ENCODE peak calls at places on chromosomes 3 and 15, in nine cellular contexts. J is amygdala; Z is lower leg skin; W is psoas muscle; A is activated CD4-positive, alpha-beta T cell treated with anti-CD3 and anti-CD28 coated beads for 36 hours; B is 8988T; M is activated naive CD4-positive, alpha-beta T cell treated with anti-CD3 and anti-CD28 coated beads, Interleukin-2, amount 10 ng/mL, durations not matched to agents 7 days and 5 days; D is HT-29; R is iPS-NIHi11. G is an unnamed sample.
A peak's percentile ranks its signal among the peaks of the same experiment; 100 is the strongest.

GRCh38 chr3:132978464-132978863 is 59.7 kb upstream of the TMEM108 start:
- DNase-seq in B (no peak), W (no peak), M (no peak), J (no peak), R (no peak), D (no peak), A (no peak), Z (no peak), G (no peak)

GRCh38 chr15:35320911-35321310 is 225.1 kb downstream of the DPH6 start:
- DNase-seq in J (no peak), M (no peak), R (no peak), D (no peak), B (no peak), Z (no peak), W (no peak), A (no peak), G (no peak)

GRCh38 chr3:185824051-185824466 is 783 bp downstream of the IGF2BP2 start:
- DNase-seq in M (peak; percentile 22), D (peak; percentile 48), R (peak; percentile 47), W (no peak), A (peak; percentile 13), B (peak; percentile 51), Z (peak; percentile 87), J (no peak), G (no peak)

GRCh38 chr15:65790692-65791334 is 1.3 kb downstream of the DENND4A start:
- DNase-seq in D (peak; percentile 51), J (no peak), B (no peak), A (no peak), R (no peak), M (no peak), W (no peak), Z (no peak), G (no peak)

GRCh38 chr15:63895194-63895593 is 61.4 kb upstream of the HERC1 start:
- DNase-seq in A (no peak), M (no peak), Z (no peak), W (no peak), J (no peak), R (no peak), D (no peak), B (no peak), G (no peak)

GRCh38 chr3:27105904-27106303 is 263.3 kb downstream of the NEK10 start:
- DNase-seq in A (no peak), J (no peak), M (no peak), W (no peak), B (no peak), D (no peak), R (peak; percentile 33), Z (no peak), G (no peak)

GRCh38 chr3:65732060-65732933 is 306.4 kb downstream of the MAGI1 start:
- DNase-seq in B (peak; percentile 35), W (no peak), J (no peak), R (peak; percentile 68), M (no peak), Z (no peak), D (peak; percentile 54), A (peak; percentile 8), G (no peak)

GRCh38 chr3:73384091-73384906 is 240.4 kb downstream of the PDZRN3 start:
- DNase-seq in J (no peak), B (no peak), M (no peak), Z (peak; percentile 78), R (no peak), D (no peak), W (no peak), A (no peak), G (no peak)

GRCh38 chr3:107816082-107816481 is 274.7 kb downstream of the CD47 start:
- DNase-seq in B (no peak), Z (no peak), W (no peak), A (no peak), J (no peak), M (no peak), R (peak; percentile 33), D (no peak), G (no peak)

GRCh38 chr15:52136471-52136993 is 24.0 kb upstream of the BCL2L10 start:
- DNase-seq in D (no peak), J (no peak), M (no peak), R (no peak), B (no peak), A (no peak), W (no peak), Z (peak; percentile 78), G (no peak)

GRCh38 chr3:30341079-30341478 is 265.3 kb upstream of the TGFBR2 start:
- DNase-seq in A (no peak), R (no peak), W (no peak), D (no peak), Z (no peak), B (no peak), J (no peak), M (no peak), G (no peak)

GRCh38 chr3:150078983-150079739 is 108.5 kb upstream of the PFN2 start:
- DNase-seq in D (peak; percentile 41), R (no peak), M (no peak), A (no peak), Z (no peak), B (no peak), W (no peak), J (no peak), G (no peak)

GRCh38 chr3:31399270-31399669 is 133.5 kb upstream of the STT3B start:
- DNase-seq in D (no peak), A (no peak), Z (no peak), B (no peak), W (no peak), R (no peak), J (no peak), M (peak; percentile 23), G (no peak)

GRCh38 chr3:162632672-162633071 is 1136.1 kb downstream of the OTOL1 start:
- DNase-seq in R (no peak), Z (no peak), W (no peak), A (no peak), D (no peak), B (no peak), M (no peak), J (no peak), G (no peak)

GRCh38 chr15:60757831-60758570 is 279.1 kb upstream of the ICE2 start:
- DNase-seq in J (no peak), M (no peak), D (no peak), W (no peak), B (no peak), Z (no peak), A (no peak), R (no peak), G (no peak)

GRCh38 chr15:66838671-66839239 is 136.7 kb downstream of the SMAD6 start:
- DNase-seq in R (peak; percentile 45), A (no peak), M (no peak), B (no peak), J (no peak), W (no peak), D (peak; percentile 70), Z (no peak), G (no peak)

GRCh38 chr3:144989756-144990155 is 1018.1 kb downstream of the DIPK2A start:
- DNase-seq in R (no peak), Z (no peak), W (no peak), M (no peak), J (no peak), B (no peak), A (no peak), D (no peak), G (no peak)

GRCh38 chr15:65377105-65377975 is 462 bp downstream of the IGDCC3 start:
- DNase-seq in M (no peak), J (no peak), B (no peak), Z (no peak), A (peak; percentile 30), R (peak; percentile 90), W (no peak), D (no peak), G (no peak)

GRCh38 chr3:160372780-160373179 is 26.2 kb downstream of the IFT80 start:
- DNase-seq in M (no peak), Z (no peak), J (no peak), D (no peak), R (no peak), B (no peak), A (no peak), W (no peak), G (no peak)

GRCh38 chr3:179308006-179308405 is 14.8 kb upstream of the ZNF639 start:
- DNase-seq in Z (no peak), D (no peak), W (no peak), R (no peak), M (no peak), J (no peak), A (no peak), B (no peak), G (no peak)

GRCh38 chr3:107752202-107752990 is 229.6 kb downstream of the BBX start:
- DNase-seq in Z (no peak), J (no peak), A (peak; percentile 8), B (no peak), D (peak; percentile 63), W (no peak), R (peak; percentile 28), M (no peak), G (no peak)

GRCh38 chr3:163491714-163492113 is 1586.6 kb downstream of the SI start:
- DNase-seq in W (no peak), Z (no peak), B (no peak), A (no peak), R (no peak), M (no peak), D (no peak), J (no peak), G (no peak)

GRCh38 chr15:47754312-47754711 is 37.0 kb downstream of the SEMA6D start:
- DNase-seq in J (no peak), W (no peak), A (no peak), R (no peak), Z (no peak), M (no peak), B (no peak), D (no peak), G (no peak)

GRCh38 chr15:81098884-81099601 is 35.0 kb upstream of the CFAP161 start:
- DNase-seq in J (no peak), R (no peak), Z (no peak), D (no peak), M (no peak), A (peak; percentile 4), B (no peak), W (peak; percentile 51), G (no peak)

GRCh38 chr15:27694506-27695077 is 404.5 kb downstream of the OCA2 start:
- DNase-seq in W (no peak), Z (no peak), D (no peak), R (peak; percentile 49), A (no peak), J (no peak), M (no peak), B (no peak), G (no peak)

GRCh38 chr3:61903931-61904657 is 342.7 kb downstream of the PTPRG start:
- DNase-seq in B (no peak), M (no peak), D (no peak), A (no peak), W (peak; percentile 62), J (no peak), Z (no peak), R (no peak), G (no peak)

GRCh38 chr15:78714890-78715289 is 73.9 kb upstream of the CHRNB4 start:
- DNase-seq in D (peak; percentile 28), B (no peak), A (peak; percentile 46), M (no peak), Z (peak; percentile 21), J (no peak), W (no peak), R (no peak), G (no peak)

GRCh38 chr3:37197810-37198371 is 23.5 kb upstream of the LRRFIP2 start:
- DNase-seq in A (no peak), W (no peak), R (no peak), Z (no peak), M (no peak), J (no peak), B (no peak), D (no peak), G (no peak)

GRCh38 chr15:70493787-70494514 is 269.4 kb downstream of the UACA start:
- DNase-seq in B (no peak), D (peak; percentile 80), A (peak; percentile 39), J (no peak), Z (no peak), R (no peak), W (no peak), M (no peak), G (no peak)

GRCh38 chr3:187986514-187986934 is 167.4 kb upstream of the LPP start:
- DNase-seq in Z (no peak), D (no peak), R (no peak), B (peak; percentile 53), A (peak; percentile 67), J (no peak), W (peak; percentile 48), M (peak; percentile 25), G (no peak)

GRCh38 chr3:125324341-125324740 is 50.8 kb downstream of the ZNF148 start:
- DNase-seq in W (no peak), R (no peak), B (no peak), Z (no peak), D (no peak), M (no peak), A (no peak), J (no peak), G (no peak)